ENCODE peak calls at places on chromosomes 3 and 15, in eight cellular contexts. R is HCT116, K is astrocyte, L is IMR-90, D is H1, F is SK-N-SH, X is PC-3, S is A549. B is an unnamed sample.

GRCh38 chr15:72306211-72306785 is 13.7 kb downstream of the CELF6 start:
- DNase-seq in S (no peak), F (peak), K (peak), D (no peak), L (peak), R (no peak), X (no peak), B (no peak)

GRCh38 chr3:188049890-188050530 is 103.9 kb upstream of the LPP start:
- DNase-seq in F (no peak), R (no peak), D (no peak), L (no peak), K (no peak), S (no peak), X (no peak), B (no peak)

GRCh38 chr3:181570472-181570871 is 141.3 kb upstream of the SOX2 start:
- DNase-seq in D (no peak), X (no peak), L (no peak), K (no peak), S (no peak), R (no peak), F (no peak), B (no peak)

GRCh38 chr15:38547255-38547997 is 17.2 kb downstream of the RASGRP1 start:
- DNase-seq in S (no peak), D (no peak), R (no peak), L (peak), X (no peak), K (peak), F (no peak), B (no peak)

GRCh38 chr15:92624401-92624991 is 31.1 kb downstream of the FAM174B start:
- DNase-seq in S (no peak), K (peak), L (no peak), D (no peak), F (no peak), X (no peak), R (no peak), B (peak)

GRCh38 chr3:65963787-65964707 is 74.7 kb downstream of the MAGI1 start:
- DNase-seq in K (peak), D (no peak), L (peak), X (peak), S (peak), F (no peak), R (peak), B (peak)

GRCh38 chr3:10194328-10195071 is 29.8 kb downstream of the IRAK2 start:
- DNase-seq in K (no peak), S (no peak), R (no peak), D (no peak), X (no peak), F (no peak), L (no peak), B (no peak)

GRCh38 chr3:100044369-100044768 is 69.9 kb downstream of the FILIP1L start:
- DNase-seq in D (no peak), X (no peak), F (no peak), S (no peak), L (no peak), K (no peak), R (no peak), B (no peak)

GRCh38 chr3:24288538-24289236 is 206.0 kb downstream of the THRB start:
- DNase-seq in K (peak), D (no peak), R (no peak), F (no peak), L (no peak), X (no peak), S (no peak), B (no peak)

GRCh38 chr3:179971280-179971679 is 65.5 kb downstream of the PEX5L start:
- DNase-seq in L (no peak), S (no peak), D (no peak), R (no peak), F (no peak), X (peak), K (no peak), B (no peak)

GRCh38 chr3:5198986-5199731 is 11.7 kb downstream of the EDEM1 start:
- DNase-seq in R (no peak), S (no peak), F (no peak), X (no peak), D (no peak), L (no peak), K (no peak), B (no peak)
- H3K4me2 ChIP-seq in R (no peak), S (no peak), F (no peak), X (no peak), D (no peak), L (no peak), K (no peak), B (no peak)

GRCh38 chr3:71684752-71685151 is 40.5 kb downstream of the EIF4E3 start:
- DNase-seq in L (peak), D (no peak), K (peak), S (no peak), R (no peak), X (peak), F (no peak), B (peak)
- H3K4me3 ChIP-seq in L (no peak), D (no peak), K (peak), S (no peak), R (no peak), X (no peak), F (no peak), B (no peak)

GRCh38 chr15:99983171-99983891 is 250.1 kb upstream of the LYSMD4 start:
- DNase-seq in K (no peak), S (no peak), D (peak), L (no peak), X (no peak), F (no peak), R (no peak), B (no peak)
- TF ChIP-seq CTCF in K (no peak), S (no peak), D (no peak), L (no peak), X (no peak), F (no peak), R (no peak), B (no peak)

DNA sequence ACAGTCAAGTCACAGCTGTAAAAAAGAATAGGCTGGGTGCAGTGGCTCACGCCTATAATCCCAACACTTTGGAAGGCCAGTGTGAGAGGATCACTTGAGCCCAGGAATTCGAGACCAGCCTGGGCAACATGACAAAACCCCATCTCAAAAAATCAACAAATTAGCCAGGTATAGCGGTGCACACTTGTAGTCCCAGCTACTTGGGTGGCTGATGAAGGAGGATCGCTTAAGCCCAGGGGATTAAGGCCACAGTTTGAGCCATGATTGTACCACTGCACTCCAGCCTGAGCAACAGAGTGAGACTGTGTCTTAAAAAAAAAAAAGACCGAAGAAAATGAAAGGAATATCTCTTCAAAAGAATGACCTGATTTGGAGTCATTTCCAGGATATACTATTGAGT is 6.6 kb downstream of the HERC1 start:
- DNase-seq in K (no peak), L (no peak), R (no peak), D (no peak), F (no peak), X (no peak), S (no peak), B (no peak)
- H3K4me2 ChIP-seq in K (no peak), L (no peak), R (no peak), D (no peak), F (no peak), X (no peak), S (no peak), B (no peak)

DNA sequence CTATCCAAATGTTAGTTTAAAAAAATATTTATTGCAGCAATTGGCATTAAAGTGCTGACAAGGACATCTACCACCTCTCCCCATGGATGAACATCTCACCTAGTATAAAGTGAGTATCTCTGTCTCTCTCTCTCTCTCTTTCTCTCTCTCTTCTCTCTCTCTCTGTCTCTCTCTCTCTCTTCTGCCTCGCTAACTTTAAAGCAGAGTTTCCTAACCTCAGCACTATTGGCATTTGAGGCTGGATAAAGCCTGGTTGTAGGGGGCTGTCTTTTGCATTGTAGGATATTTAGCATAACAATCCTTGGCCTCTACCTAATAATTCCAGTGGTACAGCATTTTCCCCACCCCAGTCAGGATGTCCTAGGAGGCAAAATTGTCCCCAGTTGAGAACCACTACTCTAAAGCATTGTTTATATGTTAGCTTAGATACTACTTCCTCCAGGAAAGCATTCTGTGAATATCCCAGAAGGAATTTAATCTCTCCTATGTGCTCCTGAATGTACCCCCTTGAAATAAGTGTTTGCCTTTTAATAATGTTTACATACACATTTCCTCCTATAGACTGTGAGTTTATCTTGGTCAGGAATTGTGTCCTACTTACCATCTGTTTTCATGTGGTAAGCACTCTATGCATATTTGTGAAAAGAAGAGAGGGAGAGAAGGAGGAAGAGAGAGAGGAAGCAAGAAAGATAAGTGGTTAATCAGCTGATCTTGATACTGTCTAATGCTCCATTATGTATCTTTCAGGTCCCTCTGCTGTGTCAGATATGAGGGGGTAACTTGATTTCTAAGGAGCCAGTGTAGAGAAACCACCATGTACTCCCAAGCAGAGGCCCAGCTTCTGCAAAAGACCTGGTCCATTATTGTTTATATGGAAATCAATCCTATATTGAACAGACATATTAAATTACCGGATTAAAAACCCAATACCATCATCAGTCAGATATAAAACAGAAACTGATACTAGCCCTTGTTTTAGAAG is 346.6 kb downstream of the RBMS3 start:
- DNase-seq in D (no peak), R (no peak), L (peak), X (no peak), S (no peak), K (no peak), F (no peak), B (no peak)
- H3K4me3 ChIP-seq in D (no peak), R (no peak), L (no peak), X (no peak), S (no peak), K (no peak), F (no peak), B (no peak)

GRCh38 chr3:171064461-171064860 is 37.9 kb upstream of the SLC2A2 start:
- DNase-seq in F (no peak), K (peak), X (no peak), L (no peak), R (no peak), D (no peak), S (no peak), B (no peak)

GRCh38 chr3:171061749-171062148 is 35.2 kb upstream of the SLC2A2 start:
- DNase-seq in X (no peak), D (no peak), L (no peak), K (no peak), S (no peak), F (no peak), R (no peak), B (no peak)

GRCh38 chr3:171068658-171069057 is 42.1 kb upstream of the SLC2A2 start:
- DNase-seq in D (no peak), X (no peak), R (no peak), K (peak), L (peak), F (no peak), S (no peak), B (no peak)

GRCh38 chr3:171065732-171066131 is 39.2 kb upstream of the SLC2A2 start:
- DNase-seq in F (no peak), R (no peak), X (no peak), L (no peak), D (no peak), K (no peak), S (no peak), B (no peak)

DNA sequence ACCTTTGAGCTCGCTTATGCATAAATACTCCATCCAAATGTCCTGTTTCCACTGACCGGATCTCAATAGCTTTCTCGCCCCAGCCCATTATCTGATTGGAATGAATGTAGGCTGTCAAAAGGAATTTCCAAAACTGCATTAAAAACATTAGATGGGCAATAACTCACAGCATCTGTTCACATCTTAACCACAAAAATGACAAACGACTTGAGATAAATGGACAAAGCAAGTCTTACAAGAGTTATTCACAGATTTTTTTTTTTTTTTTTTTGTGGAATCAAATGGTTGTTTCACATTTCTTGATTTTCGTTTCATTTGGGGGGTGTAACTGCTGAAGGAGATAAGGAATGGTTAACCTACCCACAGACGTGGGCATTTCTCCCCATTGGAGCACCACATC is 39.7 kb upstream of the SLC2A2 start:
- DNase-seq in S (no peak), F (no peak), D (no peak), K (peak), L (no peak), R (no peak), X (no peak), B (no peak)
- TF ChIP-seq CTCF in S (no peak), F (no peak), D (no peak), K (no peak), L (no peak), R (no peak), X (no peak), B (no peak)

DNA sequence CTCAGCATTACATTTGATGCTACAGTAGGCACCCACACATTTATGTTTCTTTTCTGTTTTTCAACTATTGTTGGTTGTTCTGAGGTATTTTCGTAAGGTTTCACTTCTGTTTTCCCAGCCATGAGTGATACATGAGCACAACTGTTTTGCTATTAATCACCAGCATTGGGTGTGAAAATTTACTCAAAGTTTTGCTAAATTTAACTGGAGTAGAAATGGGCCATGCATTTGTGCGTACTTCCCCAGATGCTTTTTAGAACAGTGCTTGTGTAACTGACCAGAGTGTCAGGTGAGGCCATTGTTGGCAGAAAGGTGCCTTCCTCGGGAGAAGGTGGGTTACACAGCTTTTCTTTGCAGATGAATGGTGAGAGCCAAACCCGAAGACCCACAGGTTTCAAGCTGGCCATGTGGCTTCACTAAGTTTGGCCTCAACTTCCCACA is 70.4 kb downstream of the ST6GAL1 start:
- DNase-seq in D (no peak), F (no peak), K (no peak), X (no peak), L (no peak), S (no peak), R (no peak), B (no peak)
- H3K4me2 ChIP-seq in D (no peak), F (no peak), K (no peak), X (no peak), L (no peak), S (no peak), R (no peak), B (no peak)

GRCh38 chr3:132596816-132597433 is at the start of gene ACKR4:
- DNase-seq in K (no peak), F (no peak), X (no peak), D (no peak), L (no peak), R (no peak), S (no peak), B (no peak)
- H3K4me3 ChIP-seq in K (no peak), F (no peak), X (no peak), D (no peak), L (no peak), R (no peak), S (no peak), B (no peak)

DNA sequence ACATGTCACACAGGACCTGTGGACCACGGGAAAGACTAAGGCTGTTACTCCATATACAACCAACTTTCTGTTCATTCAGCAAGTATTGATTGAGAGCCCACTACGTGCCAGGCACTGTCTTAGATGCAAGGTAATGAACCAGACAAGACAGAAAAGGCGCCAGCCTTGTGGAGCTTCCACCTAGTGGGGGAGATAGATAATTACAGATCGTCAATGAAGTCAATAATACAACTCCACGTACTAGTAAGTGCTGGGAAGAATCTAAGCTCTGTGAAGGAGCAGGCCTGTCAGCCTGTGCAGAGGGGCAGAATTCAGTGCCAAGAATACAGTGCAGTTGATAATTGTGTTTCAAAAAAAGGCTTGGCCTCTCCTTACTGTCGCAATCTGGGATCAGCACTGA is 186.4 kb downstream of the FEZF2 start:
- DNase-seq in D (no peak), L (peak), R (peak), S (peak), K (no peak), X (peak), F (no peak), B (peak)
- TF ChIP-seq CTCF in D (peak), L (peak), R (peak), S (peak), K (peak), X (peak), F (peak), B (peak)

B was measured in hepatocyte.